ENCODE peak calls at places on chromosomes 16 and 17, in six cellular contexts. X, M, S, U, R and H are unnamed samples.

GRCh38 chr17:63519972-63520882 is 2.9 kb upstream of the KCNH6 start:
- DNase-seq in X (peak; percentile 40), M (no peak), S (no peak), U (peak; percentile 96), R (no peak), H (no peak)

GRCh38 chr17:68248199-68248825 is 469 bp downstream of the AMZ2 start:
- DNase-seq in X (peak; percentile 42), M (no peak), S (no peak), U (no peak), R (no peak), H (no peak)

GRCh38 chr17:58244958-58245357 is 6.6 kb downstream of the LPO start:
- DNase-seq in X (no peak), M (no peak), S (no peak), U (no peak), R (no peak), H (no peak)

GRCh38 chr17:42518755-42519545 is 17.1 kb upstream of the NAGLU start:
- DNase-seq in X (no peak), M (peak; percentile 81), S (peak; percentile 72), U (peak; percentile 63), R (no peak), H (no peak)

GRCh38 chr17:34755981-34756669 is 176.7 kb downstream of the TMEM132E start:
- DNase-seq in X (no peak), M (no peak), S (no peak), U (no peak), R (no peak), H (no peak)

GRCh38 chr17:61379457-61380216 is 20.0 kb upstream of the TBX2 start:
- DNase-seq in X (no peak), M (no peak), S (no peak), U (peak; percentile 58), R (no peak), H (no peak)

GRCh38 chr16:86824751-86825310 is 246.5 kb downstream of the FOXL1 start:
- DNase-seq in X (no peak), M (peak; percentile 65), S (no peak), U (no peak), R (no peak), H (peak; percentile 67)

GRCh38 chr17:17324616-17325015 is 21.4 kb downstream of the NT5M start:
- DNase-seq in X (no peak), M (no peak), S (no peak), U (no peak), R (no peak), H (no peak)

GRCh38 chr17:41773190-41773588 is 13.3 kb downstream of the JUP start:
- DNase-seq in X (peak; percentile 89), M (peak; percentile 91), S (peak; percentile 26), U (peak; percentile 79), R (no peak), H (no peak)

GRCh38 chr17:8322078-8322477 is 12.0 kb downstream of the ARHGEF15 start:
- DNase-seq in X (no peak), M (no peak), S (no peak), U (no peak), R (no peak), H (no peak)

GRCh38 chr17:41308251-41308917 is 725 bp downstream of the KRTAP16-1 start:
- DNase-seq in X (no peak), M (no peak), S (no peak), U (no peak), R (peak; percentile 40), H (peak; percentile 14)

GRCh38 chr17:17120294-17120693 is 78.0 kb downstream of the MPRIP start:
- DNase-seq in X (no peak), M (no peak), S (no peak), U (no peak), R (no peak), H (no peak)

GRCh38 chr16:138049-138417 is 440 bp downstream of the NPRL3 start:
- DNase-seq in X (peak; percentile 47), M (peak; percentile 18), S (peak; percentile 76), U (no peak), R (no peak), H (peak; percentile 29)

GRCh38 chr16:76338472-76338871 is 61.3 kb downstream of the CNTNAP4 start:
- DNase-seq in X (no peak), M (no peak), S (no peak), U (no peak), R (no peak), H (no peak)

GRCh38 chr17:82985973-82986372 is 93.4 kb upstream of the METRNL start:
- DNase-seq in X (no peak), M (peak; percentile 49), S (no peak), U (no peak), R (no peak), H (no peak)

GRCh38 chr17:77203436-77203835 is 62.7 kb downstream of the SEC14L1 start:
- DNase-seq in X (no peak), M (no peak), S (no peak), U (no peak), R (no peak), H (no peak)

GRCh38 chr17:1783834-1784611 is 22.2 kb downstream of the SERPINF1 start:
- DNase-seq in X (peak; percentile 77), M (peak; percentile 80), S (peak; percentile 42), U (peak; percentile 67), R (no peak), H (peak; percentile 31)

GRCh38 chr17:50318551-50319310 is 27.2 kb upstream of the XYLT2 start:
- DNase-seq in X (no peak), M (no peak), S (no peak), U (no peak), R (no peak), H (no peak)

GRCh38 chr16:27980076-27980775 is 83.3 kb downstream of the GSG1L start:
- DNase-seq in X (no peak), M (no peak), S (no peak), U (no peak), R (no peak), H (no peak)

GRCh38 chr16:57999971-58000705 is at the start of gene ZNF319:
- DNase-seq in X (no peak), M (no peak), S (peak; percentile 93), U (no peak), R (no peak), H (no peak)

GRCh38 chr17:74478369-74479100 is 12.1 kb downstream of the CD300A start:
- DNase-seq in X (no peak), M (no peak), S (no peak), U (no peak), R (peak; percentile 69), H (peak; percentile 87)

DNA sequence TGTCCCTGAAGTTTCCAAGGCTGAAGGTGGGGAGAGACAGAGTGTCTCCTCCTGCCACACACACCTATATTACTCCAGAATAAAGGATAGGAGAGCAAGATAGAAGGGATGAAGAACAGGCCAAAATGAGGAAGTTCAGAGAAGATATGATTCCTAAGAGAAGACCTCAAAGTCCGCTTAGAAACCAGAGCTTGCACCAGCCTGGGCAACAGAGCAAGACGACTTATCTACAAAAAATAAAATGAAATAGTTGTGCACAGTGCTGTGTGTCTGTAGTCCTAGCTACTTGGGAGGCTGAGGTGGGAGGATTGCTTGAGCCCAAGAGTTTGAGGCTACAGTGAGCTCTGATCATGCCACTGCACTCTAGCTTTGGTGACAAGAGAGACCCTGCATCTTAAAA is 128.2 kb downstream of the HS3ST3B1 start:
- DNase-seq in X (no peak), M (no peak), S (no peak), U (no peak), R (no peak), H (peak; percentile 11)
- H3K4me3 ChIP-seq in X (no peak overlapping the region), M (no peak overlapping the region), S (no peak overlapping the region), U (no peak overlapping the region), R (no peak overlapping the region), H (no peak overlapping the region)

GRCh38 chr16:53224932-53225533 is 170.2 kb downstream of the CHD9 start:
- DNase-seq in X (no peak), M (no peak), S (peak; percentile 12), U (no peak), R (no peak), H (peak; percentile 89)

GRCh38 chr16:53216798-53217197 is 162.0 kb downstream of the CHD9 start:
- DNase-seq in X (no peak), M (no peak), S (no peak), U (no peak), R (no peak), H (peak; percentile 70)

GRCh38 chr16:53219795-53220194 is 165.0 kb downstream of the CHD9 start:
- DNase-seq in X (no peak), M (peak; percentile 91), S (no peak), U (no peak), R (no peak), H (peak; percentile 45)

GRCh38 chr16:53220585-53220984 is 165.8 kb downstream of the CHD9 start:
- DNase-seq in X (no peak), M (peak; percentile 71), S (no peak), U (peak; percentile 20), R (no peak), H (peak; percentile 43)
- TF ChIP-seq MYC in X (no peak), M (no peak), S (no peak), U (no peak), R (no peak), H (no peak)

GRCh38 chr17:27919120-27919519 is 26.0 kb upstream of the LYRM9 start:
- DNase-seq in X (no peak), M (no peak), S (no peak), U (no peak), R (no peak), H (no peak)
- TF ChIP-seq CTCF in X (no peak), M (no peak), S (peak; percentile 20), U (no peak), R (no peak), H (no peak)

GRCh38 chr16:20676867-20677266 is 20.6 kb downstream of the ACSM1 start:
- DNase-seq in X (no peak), M (no peak), S (no peak), U (no peak), R (no peak), H (no peak)

GRCh38 chr16:20678242-20678641 is 19.2 kb downstream of the ACSM1 start:
- DNase-seq in X (no peak), M (no peak), S (no peak), U (peak; percentile 37), R (no peak), H (no peak)

GRCh38 chr16:20676268-20676828 is 21.1 kb downstream of the ACSM1 start:
- DNase-seq in X (no peak), M (peak; percentile 29), S (no peak), U (no peak), R (peak; percentile 3), H (peak; percentile 14)

GRCh38 chr16:20683812-20684211 is 13.7 kb downstream of the ACSM1 start:
- DNase-seq in X (no peak), M (no peak), S (no peak), U (no peak), R (no peak), H (no peak)

DNA sequence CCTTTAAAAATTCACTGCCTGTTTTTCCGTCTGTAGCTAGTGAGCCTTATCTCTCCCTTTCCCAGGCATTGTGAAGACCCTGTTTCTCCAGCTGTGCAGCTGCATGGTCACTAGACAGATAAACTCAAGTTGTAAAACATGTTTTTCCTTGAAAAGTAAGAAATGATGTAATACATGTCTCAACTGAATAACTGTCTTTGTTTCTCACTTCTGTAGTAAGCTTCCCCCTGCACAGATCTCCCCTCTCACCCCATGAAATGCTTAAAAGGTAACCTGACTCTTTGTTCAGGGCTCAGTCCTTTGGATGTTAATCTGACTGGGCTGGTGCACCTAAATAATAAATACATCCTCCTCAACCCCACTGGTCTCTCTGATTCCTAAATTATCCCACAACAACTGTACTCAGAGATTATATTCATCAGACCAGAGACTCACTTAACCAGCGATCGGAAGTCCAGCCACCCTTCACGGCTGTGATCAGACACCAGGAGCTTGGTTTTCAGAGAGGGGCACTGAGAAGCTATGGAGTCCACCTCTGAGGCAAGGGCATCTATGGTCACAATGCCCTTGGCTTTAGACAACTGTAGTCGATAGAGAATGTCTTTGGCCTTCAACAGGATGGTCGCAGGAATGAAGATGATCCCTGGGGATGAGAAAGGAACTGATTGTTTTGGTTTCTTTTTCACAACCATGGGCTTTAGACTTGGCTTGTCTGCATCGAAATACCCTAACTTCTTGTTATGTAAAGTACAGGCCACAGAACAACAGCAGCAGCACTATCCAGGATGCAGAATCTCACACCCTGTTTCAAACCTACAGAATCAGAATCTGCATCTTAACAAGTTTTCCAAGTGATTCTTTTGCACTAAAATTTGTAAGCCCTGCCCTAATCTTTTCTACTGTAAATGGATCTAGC is 15.4 kb downstream of the ACSM1 start:
- DNase-seq in X (no peak), M (no peak), S (no peak), U (no peak), R (no peak), H (no peak)
- H3K4me3 ChIP-seq in X (no peak overlapping the region), M (no peak overlapping the region), S (no peak overlapping the region), U (no peak overlapping the region), R (no peak overlapping the region), H (no peak overlapping the region)